ENCODE peak calls at places on chromosomes 13 and 19, in seven cellular contexts. M, E, R, W, C, A and I are unnamed samples. For H3K4me1, the result is how much of the 10 kb centered on the place peaks cover.

GRCh38 chr19:7078007-7078406 is 8.5 kb downstream of the ZNF557 start:
- DNase-seq in M (no peak), E (no peak), R (no peak), W (no peak), C (no peak), A (no peak), I (no peak)

GRCh38 chr19:4108767-4109625 is 14.9 kb downstream of the MAP2K2 start:
- DNase-seq in M (no peak), E (no peak), R (no peak), W (no peak), C (no peak), A (no peak), I (no peak)

GRCh38 chr19:56321981-56322558 is 7.4 kb upstream of the ZSCAN5A start:
- DNase-seq in M (no peak), E (no peak), R (no peak), W (no peak), C (no peak), A (no peak), I (no peak)

GRCh38 chr13:44052843-44053607 is 173.3 kb downstream of the LACC1 start:
- DNase-seq in M (peak), E (peak), R (peak), W (no peak), C (no peak), A (peak), I (no peak)

GRCh38 chr13:99383946-99384345 is 76.7 kb upstream of the GPR183 start:
- DNase-seq in M (no peak), E (no peak), R (no peak), W (no peak), C (no peak), A (no peak), I (no peak)

GRCh38 chr19:38730731-38731589 is 13.3 kb downstream of the CAPN12 start:
- DNase-seq in M (peak), E (no peak), R (peak), W (no peak), C (no peak), A (no peak), I (no peak)

GRCh38 chr13:23634897-23635296 is 64.7 kb downstream of the TNFRSF19 start:
- DNase-seq in M (no peak), E (no peak), R (no peak), W (no peak), C (no peak), A (no peak), I (no peak)

GRCh38 chr19:47417746-47418594 is 1.4 kb downstream of the MEIS3 start:
- DNase-seq in M (no peak), E (no peak), R (no peak), W (no peak), C (no peak), A (peak), I (no peak)

GRCh38 chr13:77492982-77493381 is 42.5 kb upstream of the SCEL start:
- DNase-seq in M (no peak), E (no peak), R (no peak), W (no peak), C (peak), A (no peak), I (peak)

GRCh38 chr13:44293908-44294735 is 79.5 kb upstream of the SERP2 start:
- DNase-seq in M (no peak), E (no peak), R (no peak), W (no peak), C (no peak), A (no peak), I (no peak)

GRCh38 chr19:16519230-16519687 is 23.0 kb downstream of the CHERP start:
- DNase-seq in M (no peak), E (no peak), R (no peak), W (no peak), C (no peak), A (no peak), I (no peak)

GRCh38 chr19:17751103-17751911 is at the start of gene FCHO1:
- DNase-seq in M (peak), E (peak), R (no peak), W (peak), C (no peak), A (no peak), I (no peak)

DNA sequence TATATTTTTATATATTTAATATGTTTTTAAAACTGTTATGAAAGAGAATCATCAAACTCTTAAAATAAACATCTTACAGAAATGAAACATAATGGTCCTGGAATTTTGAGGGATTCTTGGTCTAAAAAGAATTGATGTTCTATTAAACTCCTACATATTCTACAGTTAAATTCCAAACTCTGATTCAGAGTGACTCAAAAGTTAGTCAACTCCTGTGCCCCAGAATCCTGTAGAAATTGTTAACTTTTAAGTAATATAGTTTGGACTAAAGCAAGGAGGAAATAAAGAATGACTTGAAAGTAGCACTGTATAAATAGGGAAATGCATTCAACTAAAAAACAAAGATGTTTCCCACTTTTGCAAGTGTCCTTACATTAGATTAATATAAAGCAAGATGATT is 47.7 kb downstream of the FNDC3A start:
- DNase-seq in M (no peak), E (no peak), R (no peak), W (no peak), C (peak), A (no peak), I (peak)
- H3K4me1 ChIP-seq in M (under half), E (under half), R (under half), W (under half), C (under half), A (under half), I (under half)

DNA sequence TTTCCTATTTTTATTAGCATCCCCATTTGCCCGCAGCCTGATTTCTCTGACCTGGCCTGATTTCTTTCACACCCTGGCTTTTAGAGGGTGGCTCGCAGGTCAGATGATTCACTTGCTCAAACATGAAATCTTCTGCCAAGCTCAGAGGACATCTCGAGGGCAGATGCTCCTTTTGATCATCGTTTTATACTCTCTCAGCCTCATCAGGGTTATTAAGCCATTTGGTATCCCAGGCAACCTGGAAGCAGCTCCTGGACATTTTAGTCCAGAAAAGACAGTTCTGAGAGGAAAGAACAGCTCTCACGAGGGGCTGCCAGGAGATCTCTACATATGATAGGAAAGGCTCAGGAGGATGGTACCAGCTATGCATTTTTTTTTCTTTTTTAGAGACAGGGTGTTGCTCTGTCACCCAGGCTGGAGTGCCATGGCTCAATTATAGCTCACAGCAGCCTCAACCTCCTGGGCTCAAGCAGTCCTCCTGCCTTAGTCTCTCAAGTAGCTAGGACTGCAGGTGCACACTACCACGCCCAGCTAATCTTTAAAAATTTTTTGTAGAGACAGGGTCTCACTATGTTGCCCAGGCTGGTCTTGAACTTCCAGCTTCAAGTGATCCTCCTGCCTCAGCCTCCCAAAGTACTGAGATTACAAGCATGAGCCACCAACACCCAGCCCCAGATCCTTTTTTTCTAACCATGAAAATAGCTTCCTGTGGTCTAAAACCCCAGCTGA is 165.4 kb downstream of the KATNAL1 start:
- DNase-seq in M (no peak), E (no peak), R (no peak), W (no peak), C (no peak), A (no peak), I (no peak)
- H3K27ac ChIP-seq in M (peak), E (no peak), R (peak), W (no peak), C (no peak), A (no peak), I (no peak)

GRCh38 chr19:44512326-44513298 is 12.3 kb upstream of the ZNF180 start:
- DNase-seq in M (no peak), E (no peak), R (no peak), W (no peak), C (peak), A (peak), I (peak)
- TF ChIP-seq CTCF in M (no peak), E (peak), R (no peak), W (no peak), C (peak), A (peak), I (peak)

GRCh38 chr19:45879055-45879454 is 6.9 kb downstream of the IRF2BP1 start:
- DNase-seq in M (no peak), E (no peak), R (no peak), W (no peak), C (no peak), A (no peak), I (no peak)
- H3K4me1 ChIP-seq in M (under half), E (under half), R (under half), W (under half), C (under half), A (under half), I (under half)